ENCODE peak calls at places on chromosomes 13 and 19, in nine cellular contexts. One of them, this sample, is unnamed.
A peak's percentile ranks its signal among the peaks of the same experiment; 100 is the strongest.

GRCh38 chr13:22454586-22454985 is 726.2 kb upstream of the SGCG start:
- DNase-seq in A549: no peak
- DNase-seq in HepG2: no peak
- DNase-seq in thoracic aorta: no peak
- DNase-seq in heart left ventricle: no peak
- DNase-seq in naive thymus-derived CD4-positive, alpha-beta T cell: no peak
- DNase-seq in lung: no peak
- DNase-seq in CD8-positive, alpha-beta T cell: no peak
- DNase-seq in breast epithelium: no peak
- DNase-seq in this sample: no peak

GRCh38 chr13:42681394-42681793 is 100.0 kb upstream of the FAM216B start:
- DNase-seq in CD8-positive, alpha-beta T cell: no peak
- DNase-seq in naive thymus-derived CD4-positive, alpha-beta T cell: no peak
- DNase-seq in lung: no peak
- DNase-seq in HepG2: no peak
- DNase-seq in heart left ventricle: no peak
- DNase-seq in A549: no peak
- DNase-seq in breast epithelium: no peak
- DNase-seq in thoracic aorta: no peak
- DNase-seq in this sample: no peak

GRCh38 chr19:53461866-53462265 is 5.7 kb upstream of the ZNF813 start:
- DNase-seq in A549: no peak
- DNase-seq in thoracic aorta: no peak
- DNase-seq in breast epithelium: no peak
- DNase-seq in naive thymus-derived CD4-positive, alpha-beta T cell: no peak
- DNase-seq in CD8-positive, alpha-beta T cell: no peak
- DNase-seq in heart left ventricle: no peak
- DNase-seq in HepG2: no peak
- DNase-seq in lung: no peak
- DNase-seq in this sample: no peak

GRCh38 chr19:16361254-16361653 is 36.6 kb downstream of the KLF2 start:
- DNase-seq in breast epithelium: no peak
- DNase-seq in heart left ventricle: no peak
- DNase-seq in CD8-positive, alpha-beta T cell: no peak
- DNase-seq in lung: no peak
- DNase-seq in A549: no peak
- DNase-seq in naive thymus-derived CD4-positive, alpha-beta T cell: no peak
- DNase-seq in thoracic aorta: no peak
- DNase-seq in HepG2: no peak
- DNase-seq in this sample: no peak

GRCh38 chr13:32426191-32426980 is 1.5 kb downstream of the N4BP2L1 start:
- DNase-seq in CD8-positive, alpha-beta T cell: peak; percentile 30
- DNase-seq in naive thymus-derived CD4-positive, alpha-beta T cell: peak; percentile 75
- DNase-seq in thoracic aorta: no peak
- DNase-seq in A549: no peak
- DNase-seq in breast epithelium: no peak
- DNase-seq in HepG2: no peak
- DNase-seq in heart left ventricle: peak; percentile 22
- DNase-seq in lung: no peak
- DNase-seq in this sample: no peak

GRCh38 chr19:45769821-45770191 is 754 bp upstream of the SIX5 start:
- DNase-seq in lung: no peak
- DNase-seq in breast epithelium: no peak
- DNase-seq in thoracic aorta: no peak
- DNase-seq in HepG2: no peak
- DNase-seq in naive thymus-derived CD4-positive, alpha-beta T cell: peak; percentile 83
- DNase-seq in A549: peak; percentile 70
- DNase-seq in heart left ventricle: no peak
- DNase-seq in CD8-positive, alpha-beta T cell: no peak
- DNase-seq in this sample: peak; percentile 66

GRCh38 chr19:44576843-44577565 is 36.4 kb upstream of the IGSF23 start:
- DNase-seq in naive thymus-derived CD4-positive, alpha-beta T cell: peak; percentile 10
- DNase-seq in breast epithelium: no peak
- DNase-seq in thoracic aorta: no peak
- DNase-seq in A549: peak; percentile 81
- DNase-seq in CD8-positive, alpha-beta T cell: no peak
- DNase-seq in HepG2: peak; percentile 65
- DNase-seq in heart left ventricle: peak; percentile 20
- DNase-seq in lung: peak; percentile 45
- DNase-seq in this sample: no peak

GRCh38 chr13:66528903-66529576 is 701.1 kb downstream of the PCDH9 start:
- DNase-seq in A549: no peak
- DNase-seq in heart left ventricle: no peak
- DNase-seq in naive thymus-derived CD4-positive, alpha-beta T cell: no peak
- DNase-seq in lung: no peak
- DNase-seq in breast epithelium: no peak
- DNase-seq in thoracic aorta: no peak
- DNase-seq in HepG2: no peak
- DNase-seq in CD8-positive, alpha-beta T cell: no peak
- DNase-seq in this sample: no peak

GRCh38 chr13:22800726-22801401 is 379.9 kb upstream of the SGCG start:
- DNase-seq in naive thymus-derived CD4-positive, alpha-beta T cell: no peak
- DNase-seq in CD8-positive, alpha-beta T cell: no peak
- DNase-seq in A549: no peak
- DNase-seq in breast epithelium: peak; percentile 21
- DNase-seq in thoracic aorta: no peak
- DNase-seq in lung: no peak
- DNase-seq in heart left ventricle: peak; percentile 44
- DNase-seq in HepG2: no peak
- DNase-seq in this sample: no peak

DNA sequence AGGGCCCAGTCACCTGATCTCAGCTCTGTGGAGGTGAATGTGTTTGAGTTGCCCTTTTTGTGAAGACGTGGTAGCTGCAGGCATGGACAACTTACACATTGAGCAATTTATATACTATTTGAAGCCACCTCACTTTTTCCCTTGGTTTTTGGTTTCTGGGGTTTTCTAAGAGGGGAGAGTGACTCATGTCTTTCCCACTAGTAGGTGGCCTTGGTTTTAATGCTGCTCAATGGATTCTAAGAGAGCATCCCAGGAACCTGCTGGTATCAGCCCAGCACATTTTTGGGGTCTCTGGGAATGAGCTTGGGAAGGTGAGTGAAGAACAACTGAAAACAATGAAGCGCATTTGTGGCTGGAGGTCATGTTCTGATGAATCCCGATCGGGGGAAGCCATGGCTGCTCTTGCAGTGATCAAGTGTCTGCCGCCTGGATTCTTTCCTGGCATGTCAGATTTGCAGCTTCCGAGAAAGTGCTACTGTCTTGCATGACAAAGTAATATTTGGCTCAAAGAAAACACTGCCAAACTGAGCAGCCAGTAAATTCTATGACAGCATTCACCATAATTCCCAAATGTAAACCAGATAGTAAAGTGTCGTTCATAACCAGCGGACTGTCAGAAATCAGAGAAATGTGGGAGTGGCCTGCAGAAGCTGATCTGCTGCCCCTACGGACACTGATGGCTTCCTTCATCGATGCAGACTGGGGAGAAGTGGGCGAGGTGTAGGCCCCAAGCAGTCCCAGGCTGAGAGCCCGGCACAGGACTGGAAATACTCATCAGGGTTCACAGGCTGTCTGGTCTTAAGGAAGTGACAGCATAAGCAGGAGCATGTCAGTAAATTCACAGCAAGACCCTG is 98.7 kb downstream of the COL4A2 start:
- DNase-seq in HepG2: no peak
- DNase-seq in lung: no peak
- DNase-seq in thoracic aorta: no peak
- DNase-seq in breast epithelium: peak; percentile 11
- DNase-seq in A549: no peak
- DNase-seq in naive thymus-derived CD4-positive, alpha-beta T cell: no peak
- DNase-seq in heart left ventricle: no peak
- DNase-seq in CD8-positive, alpha-beta T cell: no peak
- DNase-seq in this sample: no peak
- H3K4me1 ChIP-seq in HepG2: no peaks in the 10 kb centered on the region
- H3K4me1 ChIP-seq in lung: peaks cover 38% of the 10 kb centered on the region
- H3K4me1 ChIP-seq in thoracic aorta: peaks cover 92% of the 10 kb centered on the region
- H3K4me1 ChIP-seq in breast epithelium: no peaks in the 10 kb centered on the region
- H3K4me1 ChIP-seq in A549: peaks cover 11% of the 10 kb centered on the region
- H3K4me1 ChIP-seq in naive thymus-derived CD4-positive, alpha-beta T cell: no peaks in the 10 kb centered on the region
- H3K4me1 ChIP-seq in heart left ventricle: peaks cover 40% of the 10 kb centered on the region
- H3K4me1 ChIP-seq in CD8-positive, alpha-beta T cell: no peaks in the 10 kb centered on the region
- H3K4me1 ChIP-seq in this sample: peaks cover 25% of the 10 kb centered on the region

GRCh38 chr13:46609052-46609451 is 56.1 kb downstream of the LRCH1 start:
- DNase-seq in naive thymus-derived CD4-positive, alpha-beta T cell: no peak
- DNase-seq in lung: no peak
- DNase-seq in HepG2: peak; percentile 13
- DNase-seq in A549: no peak
- DNase-seq in CD8-positive, alpha-beta T cell: no peak
- DNase-seq in heart left ventricle: no peak
- DNase-seq in thoracic aorta: no peak
- DNase-seq in breast epithelium: no peak
- DNase-seq in this sample: no peak

GRCh38 chr13:46605824-46606554 is 53.0 kb downstream of the LRCH1 start:
- DNase-seq in heart left ventricle: no peak
- DNase-seq in HepG2: no peak
- DNase-seq in thoracic aorta: no peak
- DNase-seq in CD8-positive, alpha-beta T cell: no peak
- DNase-seq in naive thymus-derived CD4-positive, alpha-beta T cell: no peak
- DNase-seq in lung: no peak
- DNase-seq in breast epithelium: no peak
- DNase-seq in A549: no peak
- DNase-seq in this sample: no peak

GRCh38 chr13:46609726-46610125 is 56.8 kb downstream of the LRCH1 start:
- DNase-seq in thoracic aorta: no peak
- DNase-seq in lung: no peak
- DNase-seq in heart left ventricle: no peak
- DNase-seq in CD8-positive, alpha-beta T cell: no peak
- DNase-seq in HepG2: no peak
- DNase-seq in naive thymus-derived CD4-positive, alpha-beta T cell: no peak
- DNase-seq in A549: no peak
- DNase-seq in breast epithelium: no peak
- DNase-seq in this sample: no peak

GRCh38 chr13:46606915-46607413 is 54.0 kb downstream of the LRCH1 start:
- DNase-seq in A549: no peak
- DNase-seq in thoracic aorta: no peak
- DNase-seq in CD8-positive, alpha-beta T cell: no peak
- DNase-seq in lung: no peak
- DNase-seq in naive thymus-derived CD4-positive, alpha-beta T cell: no peak
- DNase-seq in breast epithelium: no peak
- DNase-seq in HepG2: no peak
- DNase-seq in heart left ventricle: no peak
- DNase-seq in this sample: no peak

GRCh38 chr13:46607768-46608553 is 55.0 kb downstream of the LRCH1 start:
- DNase-seq in HepG2: peak; percentile 92
- DNase-seq in CD8-positive, alpha-beta T cell: no peak
- DNase-seq in A549: peak; percentile 86
- DNase-seq in heart left ventricle: no peak
- DNase-seq in thoracic aorta: no peak
- DNase-seq in naive thymus-derived CD4-positive, alpha-beta T cell: no peak
- DNase-seq in breast epithelium: no peak
- DNase-seq in lung: no peak
- DNase-seq in this sample: no peak
- H3K4me1 ChIP-seq in HepG2: peaks cover 71% of the 10 kb centered on the region
- H3K4me1 ChIP-seq in CD8-positive, alpha-beta T cell: peaks cover 5% of the 10 kb centered on the region
- H3K4me1 ChIP-seq in A549: peaks cover 71% of the 10 kb centered on the region
- H3K4me1 ChIP-seq in heart left ventricle: peaks cover 31% of the 10 kb centered on the region
- H3K4me1 ChIP-seq in thoracic aorta: peaks cover 70% of the 10 kb centered on the region
- H3K4me1 ChIP-seq in naive thymus-derived CD4-positive, alpha-beta T cell: no peaks in the 10 kb centered on the region
- H3K4me1 ChIP-seq in breast epithelium: no peaks in the 10 kb centered on the region
- H3K4me1 ChIP-seq in lung: peaks cover 16% of the 10 kb centered on the region
- H3K4me1 ChIP-seq in this sample: peaks cover 35% of the 10 kb centered on the region

GRCh38 chr19:38845374-38846024 is 4.3 kb downstream of the HNRNPL start:
- DNase-seq in thoracic aorta: no peak
- DNase-seq in CD8-positive, alpha-beta T cell: no peak
- DNase-seq in naive thymus-derived CD4-positive, alpha-beta T cell: no peak
- DNase-seq in heart left ventricle: no peak
- DNase-seq in HepG2: no peak
- DNase-seq in breast epithelium: no peak
- DNase-seq in A549: no peak
- DNase-seq in lung: no peak
- DNase-seq in this sample: no peak
- H3K4me1 ChIP-seq in thoracic aorta: peaks cover 38% of the 10 kb centered on the region
- H3K4me1 ChIP-seq in CD8-positive, alpha-beta T cell: peaks cover 82% of the 10 kb centered on the region
- H3K4me1 ChIP-seq in naive thymus-derived CD4-positive, alpha-beta T cell: peaks cover 77% of the 10 kb centered on the region
- H3K4me1 ChIP-seq in heart left ventricle: peaks cover 19% of the 10 kb centered on the region
- H3K4me1 ChIP-seq in HepG2: peaks cover 87% of the 10 kb centered on the region
- H3K4me1 ChIP-seq in breast epithelium: no peaks in the 10 kb centered on the region
- H3K4me1 ChIP-seq in A549: peaks cover 71% of the 10 kb centered on the region
- H3K4me1 ChIP-seq in lung: peaks cover 4% of the 10 kb centered on the region
- H3K4me1 ChIP-seq in this sample: peaks cover 17% of the 10 kb centered on the region

DNA sequence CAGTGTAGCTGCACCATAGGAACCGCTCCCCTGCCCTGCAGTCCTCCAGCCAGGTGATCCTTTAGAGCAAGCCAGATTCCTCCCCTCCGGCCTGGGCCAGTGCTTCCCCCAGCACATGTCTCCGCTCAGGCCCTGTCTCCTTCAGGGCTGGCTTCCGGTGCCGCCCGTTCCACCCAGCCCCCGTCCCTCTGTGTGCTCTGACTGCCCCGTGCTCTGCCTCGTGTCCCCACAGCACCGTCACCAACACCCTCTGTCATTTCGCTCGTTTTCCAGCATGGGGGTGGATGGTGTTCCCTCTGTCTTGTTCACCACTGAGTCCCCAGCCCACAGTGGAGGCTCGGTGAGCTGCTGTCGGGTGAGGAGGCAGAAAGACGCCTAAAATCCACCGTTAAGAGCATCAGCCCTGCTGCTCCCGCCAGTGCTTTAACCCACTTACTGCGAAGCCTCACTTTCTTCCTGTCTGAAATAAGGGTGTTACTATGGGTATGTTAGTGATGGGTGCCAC is 54.5 kb downstream of the TSSK6 start:
- DNase-seq in heart left ventricle: peak; percentile 65
- DNase-seq in HepG2: no peak
- DNase-seq in naive thymus-derived CD4-positive, alpha-beta T cell: peak; percentile 67
- DNase-seq in thoracic aorta: no peak
- DNase-seq in A549: no peak
- DNase-seq in CD8-positive, alpha-beta T cell: peak; percentile 69
- DNase-seq in breast epithelium: peak; percentile 30
- DNase-seq in lung: peak; percentile 37
- DNase-seq in this sample: no peak
- H3K4me1 ChIP-seq in heart left ventricle: peaks cover 62% of the 10 kb centered on the region
- H3K4me1 ChIP-seq in HepG2: peaks cover 30% of the 10 kb centered on the region
- H3K4me1 ChIP-seq in naive thymus-derived CD4-positive, alpha-beta T cell: peaks cover 82% of the 10 kb centered on the region
- H3K4me1 ChIP-seq in thoracic aorta: peaks cover 72% of the 10 kb centered on the region
- H3K4me1 ChIP-seq in A549: peaks cover 6% of the 10 kb centered on the region
- H3K4me1 ChIP-seq in CD8-positive, alpha-beta T cell: peaks cover 83% of the 10 kb centered on the region
- H3K4me1 ChIP-seq in breast epithelium: peaks cover 25% of the 10 kb centered on the region
- H3K4me1 ChIP-seq in lung: peaks cover 68% of the 10 kb centered on the region
- H3K4me1 ChIP-seq in this sample: peaks cover 52% of the 10 kb centered on the region

This sample was measured in RWPE2.